ENCODE peak calls at places on chromosomes 16 and 17, in four cellular contexts. One of them, this sample, is unnamed.

GRCh38 chr16:81101702-81102101 is 5.5 kb upstream of the GCSH start:
- DNase-seq in GM12878: no peak
- DNase-seq in HepG2: no peak
- DNase-seq in K562: no peak
- DNase-seq in this sample: no peak

GRCh38 chr17:7204335-7204734 is 15.3 kb downstream of the DLG4 start:
- DNase-seq in GM12878: no peak
- DNase-seq in HepG2: no peak
- DNase-seq in K562: no peak
- DNase-seq in this sample: no peak

GRCh38 chr17:70905796-70906195 is 736.5 kb downstream of the KCNJ2 start:
- DNase-seq in K562: no peak
- DNase-seq in HepG2: no peak
- DNase-seq in GM12878: no peak
- DNase-seq in this sample: no peak

GRCh38 chr17:35764123-35764991 is 3.7 kb downstream of the C17orf50 start:
- DNase-seq in HepG2: peak; percentile 78
- DNase-seq in K562: peak; percentile 92
- DNase-seq in GM12878: peak; percentile 49
- DNase-seq in this sample: peak; percentile 98

GRCh38 chr16:11852092-11852809 is 909 bp upstream of the RSL1D1 start:
- DNase-seq in HepG2: peak; percentile 63
- DNase-seq in GM12878: no peak
- DNase-seq in K562: peak; percentile 36
- DNase-seq in this sample: peak; percentile 53

GRCh38 chr17:50774225-50774803 is 7.0 kb upstream of the ANKRD40CL start:
- DNase-seq in HepG2: no peak
- DNase-seq in GM12878: no peak
- DNase-seq in K562: no peak
- DNase-seq in this sample: no peak

GRCh38 chr17:80588687-80589086 is 44.0 kb downstream of the RPTOR start:
- DNase-seq in HepG2: no peak
- DNase-seq in GM12878: no peak
- DNase-seq in K562: no peak
- DNase-seq in this sample: no peak

GRCh38 chr17:16407911-16408588 is 7.3 kb upstream of the TRPV2 start:
- DNase-seq in HepG2: peak; percentile 51
- DNase-seq in K562: peak; percentile 46
- DNase-seq in GM12878: peak; percentile 96
- DNase-seq in this sample: peak; percentile 60

GRCh38 chr17:70767102-70767701 is 597.9 kb downstream of the KCNJ2 start:
- DNase-seq in HepG2: peak; percentile 31
- DNase-seq in K562: peak; percentile 4
- DNase-seq in GM12878: no peak
- DNase-seq in this sample: peak; percentile 29

GRCh38 chr16:49631521-49632041 is 224.3 kb downstream of the ZNF423 start:
- DNase-seq in HepG2: no peak
- DNase-seq in K562: no peak
- DNase-seq in GM12878: no peak
- DNase-seq in this sample: no peak

GRCh38 chr17:2192367-2193028 is 111.1 kb downstream of the SMG6 start:
- DNase-seq in HepG2: no peak
- DNase-seq in GM12878: peak; percentile 72
- DNase-seq in K562: peak; percentile 8
- DNase-seq in this sample: peak; percentile 76

GRCh38 chr17:73489991-73490390 is 154.3 kb downstream of the SDK2 start:
- DNase-seq in HepG2: no peak
- DNase-seq in K562: no peak
- DNase-seq in GM12878: no peak
- DNase-seq in this sample: no peak

GRCh38 chr17:17313350-17313991 is 10.3 kb downstream of the NT5M start:
- DNase-seq in K562: peak; percentile 58
- DNase-seq in HepG2: peak; percentile 67
- DNase-seq in GM12878: no peak
- DNase-seq in this sample: peak; percentile 85

GRCh38 chr17:80746262-80746935 is 201.8 kb downstream of the RPTOR start:
- DNase-seq in HepG2: no peak
- DNase-seq in GM12878: no peak
- DNase-seq in K562: no peak
- DNase-seq in this sample: no peak

GRCh38 chr16:27405546-27406451 is 3.8 kb downstream of the IL21R start:
- DNase-seq in HepG2: no peak
- DNase-seq in GM12878: no peak
- DNase-seq in K562: no peak
- DNase-seq in this sample: no peak

GRCh38 chr17:37478187-37478586 is 11.5 kb upstream of the DUSP14 start:
- DNase-seq in K562: no peak
- DNase-seq in GM12878: no peak
- DNase-seq in HepG2: no peak
- DNase-seq in this sample: no peak

GRCh38 chr17:50938821-50939541 is 72.8 kb upstream of the TOB1 start:
- DNase-seq in HepG2: no peak
- DNase-seq in GM12878: no peak
- DNase-seq in K562: no peak
- DNase-seq in this sample: no peak

GRCh38 chr17:38799501-38800236 is at the start of gene PIP4K2B:
- DNase-seq in K562: peak; percentile 97
- DNase-seq in GM12878: peak; percentile 91
- DNase-seq in HepG2: peak; percentile 98
- DNase-seq in this sample: peak; percentile 99

GRCh38 chr16:21646721-21647561 is 5.5 kb downstream of the IGSF6 start:
- DNase-seq in K562: no peak
- DNase-seq in HepG2: no peak
- DNase-seq in GM12878: peak; percentile 99
- DNase-seq in this sample: no peak

GRCh38 chr17:965311-965989 is 14.1 kb downstream of the NXN start:
- DNase-seq in GM12878: no peak
- DNase-seq in K562: no peak
- DNase-seq in HepG2: no peak
- DNase-seq in this sample: no peak

GRCh38 chr16:87006789-87007745 is 310.1 kb downstream of the C16orf95 start:
- DNase-seq in HepG2: no peak
- DNase-seq in K562: no peak
- DNase-seq in GM12878: no peak
- DNase-seq in this sample: no peak

GRCh38 chr17:3886776-3887175 is 6.1 kb downstream of the CAMKK1 start:
- DNase-seq in K562: no peak
- DNase-seq in GM12878: no peak
- DNase-seq in HepG2: no peak
- DNase-seq in this sample: no peak

GRCh38 chr16:65731840-65732239 is 610.0 kb upstream of the CDH11 start:
- DNase-seq in GM12878: no peak
- DNase-seq in K562: no peak
- DNase-seq in HepG2: no peak
- DNase-seq in this sample: no peak

GRCh38 chr16:27449434-27450188 is 47.6 kb downstream of the IL21R start:
- DNase-seq in K562: no peak
- DNase-seq in HepG2: no peak
- DNase-seq in GM12878: no peak
- DNase-seq in this sample: no peak

GRCh38 chr16:89689142-89689541 is 2.7 kb downstream of the CDK10 start:
- DNase-seq in GM12878: no peak
- DNase-seq in HepG2: no peak
- DNase-seq in K562: no peak
- DNase-seq in this sample: no peak

GRCh38 chr16:89685916-89686315 is 573 bp upstream of the CDK10 start:
- DNase-seq in GM12878: no peak
- DNase-seq in K562: no peak
- DNase-seq in HepG2: no peak
- DNase-seq in this sample: no peak

GRCh38 chr16:89688395-89688794 is 1.9 kb downstream of the CDK10 start:
- DNase-seq in K562: no peak
- DNase-seq in GM12878: no peak
- DNase-seq in HepG2: no peak
- DNase-seq in this sample: no peak

GRCh38 chr16:89686520-89687091 is at the start of gene CDK10:
- DNase-seq in K562: peak; percentile 98
- DNase-seq in HepG2: no peak
- DNase-seq in GM12878: peak; percentile 61
- DNase-seq in this sample: peak; percentile 89

GRCh38 chr16:89687092-89687940 is 827 bp downstream of the CDK10 start:
- DNase-seq in K562: peak; percentile 41
- DNase-seq in HepG2: peak; percentile 99
- DNase-seq in GM12878: peak; percentile 24
- DNase-seq in this sample: peak; percentile 79
- TF ChIP-seq MYC in K562: peak; percentile 39
- TF ChIP-seq MYC in HepG2: peak; percentile 99
- TF ChIP-seq MYC in GM12878: no peak
- TF ChIP-seq MYC in this sample: no peak

DNA sequence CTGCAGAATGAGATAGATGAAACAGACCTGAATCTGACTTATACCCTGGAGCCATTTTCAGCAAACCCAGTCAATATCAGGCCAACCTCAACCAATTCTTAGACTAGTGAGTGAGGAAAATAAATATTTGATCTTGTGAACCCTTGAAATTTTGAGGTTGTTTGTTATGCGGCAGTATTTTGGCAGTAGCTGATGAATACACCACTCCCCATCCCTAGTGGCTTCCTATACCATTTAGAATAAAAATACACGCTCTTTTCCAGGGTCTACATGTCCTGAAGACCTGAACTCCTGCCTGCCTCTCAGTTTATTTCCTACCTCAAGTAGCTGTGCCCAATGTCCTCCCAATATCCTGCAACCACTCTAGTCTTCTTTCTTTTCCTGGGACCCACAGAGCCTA is 647.3 kb downstream of the WWOX start:
- DNase-seq in K562: no peak
- DNase-seq in GM12878: no peak
- DNase-seq in HepG2: no peak
- DNase-seq in this sample: no peak
- TF ChIP-seq MAX in K562: no peak
- TF ChIP-seq MAX in GM12878: no peak
- TF ChIP-seq MAX in HepG2: no peak
- TF ChIP-seq MAX in this sample: no peak

DNA sequence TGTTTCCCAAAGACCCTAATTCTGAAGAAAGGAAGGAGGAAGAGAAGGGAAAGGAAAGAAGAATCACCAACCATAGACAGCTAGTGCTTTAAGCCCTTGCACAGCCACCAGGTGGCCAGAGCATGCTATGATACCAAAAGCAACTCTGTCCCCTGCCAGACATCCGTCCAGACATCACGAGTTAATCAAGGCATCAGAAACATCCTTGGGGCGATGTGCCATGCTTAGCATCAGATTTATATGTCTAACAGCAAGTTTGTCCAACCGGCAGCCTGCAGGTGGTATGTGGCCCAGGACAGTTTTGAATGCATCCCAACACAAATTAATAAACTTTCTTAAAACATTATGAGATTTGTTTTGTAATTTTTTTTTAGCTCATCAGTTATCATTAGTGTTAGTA is 2.9 kb upstream of the CRYBA1 start:
- DNase-seq in K562: peak; percentile 46
- DNase-seq in GM12878: no peak
- DNase-seq in HepG2: peak; percentile 30
- DNase-seq in this sample: peak; percentile 78
- TF ChIP-seq SMC3 in K562: peak; percentile 20
- TF ChIP-seq SMC3 in GM12878: peak; percentile 41
- TF ChIP-seq SMC3 in HepG2: no peak
- TF ChIP-seq SMC3 in this sample: peak; percentile 70

DNA sequence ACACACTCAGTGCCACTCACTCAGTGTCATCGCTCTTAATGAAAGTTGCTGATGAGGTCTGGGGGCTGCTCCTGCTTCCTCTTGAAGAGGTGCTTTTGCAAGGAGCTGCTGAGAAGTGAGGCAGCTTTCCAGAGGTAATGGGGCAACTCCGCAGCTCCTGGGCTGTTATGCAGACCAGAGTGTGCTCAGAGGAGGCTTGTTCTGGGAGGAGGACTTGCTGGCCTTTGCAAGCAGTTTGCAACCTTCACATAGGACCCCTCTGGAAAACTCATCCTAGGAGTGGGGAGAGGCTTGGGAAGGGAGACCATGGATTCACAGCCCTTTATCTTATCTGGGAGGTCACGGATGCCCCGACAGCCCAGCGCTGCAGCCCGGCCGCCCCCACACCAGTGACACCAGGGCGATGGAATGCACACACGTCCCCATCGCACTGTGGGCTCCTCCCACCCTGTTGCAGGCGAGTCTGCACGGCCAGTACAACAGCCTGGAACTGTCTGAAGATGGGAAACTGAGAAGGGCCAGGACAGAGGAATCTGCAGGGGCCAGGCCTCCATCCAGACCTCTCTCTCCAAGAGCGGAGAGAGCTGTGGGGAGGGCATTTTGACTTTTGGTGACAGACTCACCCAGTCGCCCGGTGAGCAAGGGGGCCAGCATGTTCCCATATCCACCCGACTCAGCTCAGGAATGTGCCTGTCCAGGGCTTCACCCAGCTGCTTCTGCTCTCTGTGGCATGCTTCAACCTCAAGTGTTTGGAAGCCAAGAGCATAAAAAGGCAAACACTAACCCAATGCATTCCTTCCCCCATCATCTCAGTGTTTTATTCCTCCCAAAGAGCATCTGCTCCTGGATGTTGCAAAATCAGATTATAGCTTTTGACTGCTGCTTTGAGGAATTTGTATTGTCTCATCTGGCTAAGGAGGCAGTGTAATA is 78.6 kb upstream of the ZNF469 start:
- DNase-seq in GM12878: no peak
- DNase-seq in K562: no peak
- DNase-seq in HepG2: peak; percentile 19
- DNase-seq in this sample: no peak
- TF ChIP-seq MYC in GM12878: no peak
- TF ChIP-seq MYC in K562: no peak
- TF ChIP-seq MYC in HepG2: no peak
- TF ChIP-seq MYC in this sample: no peak

DNA sequence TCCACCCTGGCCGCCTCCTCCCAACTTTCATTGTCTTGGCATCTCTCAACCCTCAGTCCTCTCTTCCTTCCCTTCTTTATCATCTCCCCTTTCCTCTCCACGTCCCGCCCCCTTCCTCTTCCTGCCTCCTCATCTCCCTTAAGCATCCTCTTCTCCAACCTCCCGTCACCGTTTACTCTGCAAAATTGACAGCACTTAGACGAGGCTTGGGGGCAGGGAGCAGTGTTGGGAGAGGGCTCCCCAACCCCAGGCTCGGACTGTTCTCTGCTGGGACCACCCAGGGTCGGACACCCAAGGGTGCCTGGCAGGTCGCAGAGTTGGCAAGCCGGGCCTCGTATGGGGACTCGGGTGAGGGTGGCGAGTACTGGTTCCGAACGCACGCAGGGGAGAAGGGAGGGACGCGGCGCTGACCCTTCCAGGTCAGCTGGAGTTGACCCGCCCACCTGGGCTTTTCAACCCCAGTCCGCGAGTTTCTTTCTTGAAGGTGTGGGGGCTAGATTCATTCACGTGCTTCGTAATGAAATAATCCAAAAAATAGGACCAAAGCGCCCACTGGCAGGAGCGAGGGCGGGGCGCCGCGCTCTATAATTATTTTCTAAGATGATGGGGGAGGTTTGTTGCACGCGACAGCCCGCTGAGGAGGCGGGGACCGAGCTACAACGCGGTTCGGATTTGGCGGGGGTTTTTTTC is 775 bp upstream of the PAGR1 start:
- DNase-seq in GM12878: no peak
- DNase-seq in HepG2: no peak
- DNase-seq in K562: no peak
- DNase-seq in this sample: no peak
- TF ChIP-seq MAX in GM12878: no peak
- TF ChIP-seq MAX in HepG2: no peak
- TF ChIP-seq MAX in K562: no peak
- TF ChIP-seq MAX in this sample: no peak

GRCh38 chr17:82656266-82656665 is 8.0 kb upstream of the WDR45B start:
- DNase-seq in GM12878: no peak
- DNase-seq in K562: no peak
- DNase-seq in HepG2: no peak
- DNase-seq in this sample: no peak
- TF ChIP-seq SMC3 in GM12878: no peak
- TF ChIP-seq SMC3 in K562: no peak
- TF ChIP-seq SMC3 in HepG2: no peak
- TF ChIP-seq SMC3 in this sample: no peak